ENCODE peak calls at places on chromosomes 12 and 14, in ten cellular contexts. X, J, S, H, M, D, W, I, R and N are unnamed samples.

GRCh38 chr12:121114019-121114639 is 18.5 kb upstream of the P2RX7 start:
- DNase-seq in X (no peak), J (no peak), S (no peak), H (no peak), M (no peak), D (no peak), W (no peak), I (no peak), R (no peak), N (no peak)

GRCh38 chr12:23949212-23950010 is at the start of gene SOX5:
- DNase-seq in X (peak; percentile 4), J (peak; percentile 52), S (no peak), H (peak; percentile 2), M (peak; percentile 80), D (peak; percentile 72), W (no peak), I (no peak), R (peak; percentile 54), N (no peak)

GRCh38 chr14:95774265-95775160 is 60.6 kb upstream of the TCL1A start:
- DNase-seq in X (peak; percentile 57), J (peak; percentile 17), S (peak; percentile 63), H (peak; percentile 34), M (peak; percentile 68), D (peak; percentile 32), W (peak; percentile 3), I (peak; percentile 67), R (peak; percentile 69), N (no peak)

GRCh38 chr12:131938082-131938481 is 9.0 kb downstream of the PUS1 start:
- DNase-seq in X (no peak), J (no peak), S (no peak), H (no peak), M (no peak), D (no peak), W (no peak), I (no peak), R (no peak), N (peak; percentile 27)

GRCh38 chr14:76812093-76812421 is 625 bp downstream of the ANGEL1 start:
- DNase-seq in X (no peak), J (no peak), S (no peak), H (no peak), M (no peak), D (no peak), W (no peak), I (no peak), R (peak; percentile 9), N (no peak)

GRCh38 chr14:61524211-61524806 is 171.0 kb upstream of the HIF1A start:
- DNase-seq in X (peak; percentile 77), J (peak; percentile 59), S (no peak), H (no peak), M (no peak), D (no peak), W (peak; percentile 68), I (no peak), R (no peak), N (no peak)

GRCh38 chr12:121364657-121365265 is 12.6 kb upstream of the ANAPC5 start:
- DNase-seq in X (no peak), J (peak; percentile 17), S (no peak), H (no peak), M (no peak), D (no peak), W (peak; percentile 27), I (no peak), R (no peak), N (no peak)

GRCh38 chr12:88904705-88905104 is 324.4 kb upstream of the KITLG start:
- DNase-seq in X (peak; percentile 11), J (no peak), S (no peak), H (no peak), M (no peak), D (no peak), W (no peak), I (no peak), R (no peak), N (no peak)

GRCh38 chr12:114623737-114624136 is 60.2 kb downstream of the TBX3 start:
- DNase-seq in X (no peak), J (no peak), S (no peak), H (no peak), M (no peak), D (no peak), W (no peak), I (no peak), R (no peak), N (no peak)

GRCh38 chr12:117686210-117686609 is 282.6 kb downstream of the KSR2 start:
- DNase-seq in X (no peak), J (no peak), S (no peak), H (no peak), M (no peak), D (no peak), W (no peak), I (no peak), R (no peak), N (no peak)

GRCh38 chr12:30923057-30923456 is 3.5 kb upstream of the TSPAN11 start:
- DNase-seq in X (no peak), J (no peak), S (no peak), H (no peak), M (no peak), D (no peak), W (no peak), I (no peak), R (no peak), N (no peak)

GRCh38 chr14:33061667-33062325 is 123.1 kb downstream of the NPAS3 start:
- DNase-seq in X (no peak), J (no peak), S (no peak), H (no peak), M (no peak), D (no peak), W (no peak), I (no peak), R (no peak), N (no peak)

GRCh38 chr12:132336451-132337413 is 7.3 kb upstream of the GALNT9 start:
- DNase-seq in X (no peak), J (no peak), S (no peak), H (no peak), M (no peak), D (peak; percentile 32), W (no peak), I (no peak), R (no peak), N (no peak)

GRCh38 chr12:130281157-130281799 is 56.4 kb upstream of the PIWIL1 start:
- DNase-seq in X (peak; percentile 37), J (no peak), S (peak; percentile 18), H (no peak), M (peak; percentile 75), D (peak; percentile 42), W (no peak), I (no peak), R (no peak), N (no peak)

GRCh38 chr12:82663893-82664292 is 22.8 kb upstream of the TMTC2 start:
- DNase-seq in X (no peak), J (no peak), S (no peak), H (no peak), M (peak; percentile 14), D (peak; percentile 17), W (no peak), I (no peak), R (no peak), N (no peak)

GRCh38 chr12:85823436-85824179 is 12.6 kb downstream of the RASSF9 start:
- DNase-seq in X (no peak), J (peak; percentile 12), S (no peak), H (no peak), M (no peak), D (no peak), W (peak; percentile 49), I (no peak), R (no peak), N (no peak)

GRCh38 chr14:23617539-23617938 is 18.6 kb upstream of the DHRS2 start:
- DNase-seq in X (no peak), J (no peak), S (no peak), H (no peak), M (no peak), D (no peak), W (no peak), I (no peak), R (no peak), N (no peak)

GRCh38 chr14:90400904-90401561 is 4.2 kb downstream of the CALM1 start:
- DNase-seq in X (no peak), J (no peak), S (no peak), H (no peak), M (no peak), D (no peak), W (no peak), I (no peak), R (no peak), N (no peak)

GRCh38 chr12:50925342-50925651 is 27.0 kb upstream of the HIGD1C start:
- DNase-seq in X (no peak), J (no peak), S (no peak), H (no peak), M (no peak), D (peak; percentile 33), W (no peak), I (no peak), R (no peak), N (no peak)

GRCh38 chr12:19908825-19909224 is 459.5 kb upstream of the PDE3A start:
- DNase-seq in X (no peak), J (no peak), S (no peak), H (no peak), M (no peak), D (peak; percentile 34), W (no peak), I (no peak), R (no peak), N (no peak)

GRCh38 chr12:53985358-53985899 is 483 bp downstream of the HOXC10 start:
- DNase-seq in X (no peak), J (peak; percentile 41), S (no peak), H (no peak), M (peak; percentile 68), D (no peak), W (no peak), I (no peak), R (no peak), N (no peak)

GRCh38 chr12:101759396-101760047 is 20.3 kb upstream of the SYCP3 start:
- DNase-seq in X (peak; percentile 43), J (peak; percentile 27), S (no peak), H (no peak), M (peak; percentile 7), D (no peak), W (no peak), I (peak; percentile 43), R (no peak), N (no peak)

GRCh38 chr12:5076761-5077160 is 33.1 kb downstream of the KCNA5 start:
- DNase-seq in X (no peak), J (no peak), S (no peak), H (no peak), M (no peak), D (no peak), W (no peak), I (no peak), R (no peak), N (no peak)

GRCh38 chr12:80701388-80701787 is 6.0 kb upstream of the MYF6 start:
- DNase-seq in X (no peak), J (peak; percentile 16), S (no peak), H (no peak), M (no peak), D (no peak), W (no peak), I (no peak), R (no peak), N (no peak)

GRCh38 chr14:88189040-88189839 is 133.8 kb downstream of the KCNK10 start:
- DNase-seq in X (peak; percentile 87), J (peak; percentile 86), S (peak; percentile 60), H (peak; percentile 67), M (peak; percentile 82), D (peak; percentile 95), W (peak; percentile 88), I (peak; percentile 78), R (peak; percentile 82), N (no peak)

GRCh38 chr14:104118006-104118844 is 20.2 kb upstream of the KIF26A start:
- DNase-seq in X (no peak), J (no peak), S (no peak), H (no peak), M (no peak), D (no peak), W (no peak), I (no peak), R (no peak), N (peak; percentile 59)